ENCODE peak calls at places on chromosomes 6 and 20, in four cellular contexts. Y is K562, S is spleen, H is endothelial cell of umbilical vein. O is an unnamed sample.

GRCh38 chr6:37695273-37695672 is 2.4 kb downstream of the MDGA1 start:
- DNase-seq in Y (no peak), S (no peak), H (no peak), O (no peak)

GRCh38 chr20:38833154-38833856 is 27.8 kb downstream of the PPP1R16B start:
- DNase-seq in Y (no peak), S (no peak), H (no peak), O (no peak)

GRCh38 chr6:14263881-14264424 is 146.4 kb downstream of the CD83 start:
- DNase-seq in Y (no peak), S (no peak), H (no peak), O (no peak)

GRCh38 chr6:12870033-12870432 is 153.5 kb downstream of the PHACTR1 start:
- DNase-seq in Y (no peak), S (no peak), H (no peak), O (no peak)

GRCh38 chr6:150835620-150836019 is 29.9 kb upstream of the MTHFD1L start:
- DNase-seq in Y (no peak), S (no peak), H (no peak), O (no peak)

GRCh38 chr20:50746138-50746940 is 15.0 kb downstream of the PARD6B start:
- DNase-seq in Y (no peak), S (no peak), H (no peak), O (no peak)

GRCh38 chr6:156028310-156029131 is 572.9 kb upstream of the NOX3 start:
- DNase-seq in Y (no peak), S (no peak), H (peak), O (no peak)

GRCh38 chr6:133242761-133243590 is 1.8 kb downstream of the EYA4 start:
- DNase-seq in Y (no peak), S (no peak), H (peak), O (no peak)

GRCh38 chr6:110408891-110409290 is 6.5 kb downstream of the DDO start:
- DNase-seq in Y (no peak), S (no peak), H (no peak), O (no peak)

GRCh38 chr6:33344771-33345697 is 27.5 kb upstream of the ZBTB22 start:
- DNase-seq in Y (peak), S (peak), H (peak), O (peak)
- TF ChIP-seq POLR2AphosphoS5 in Y (peak), S (no peak), H (no peak), O (no peak)

GRCh38 chr6:7242835-7243187 is 70.2 kb downstream of the SSR1 start:
- DNase-seq in Y (no peak), S (no peak), H (no peak), O (no peak)
- H3K4me3 ChIP-seq in Y (no peak), S (no peak), H (no peak), O (no peak)

GRCh38 chr6:7899046-7899888 is 11.3 kb downstream of the TXNDC5 start:
- DNase-seq in Y (peak), S (no peak), H (peak), O (no peak)
- TF ChIP-seq CTCF in Y (peak), S (no peak), H (no peak), O (no peak)

DNA sequence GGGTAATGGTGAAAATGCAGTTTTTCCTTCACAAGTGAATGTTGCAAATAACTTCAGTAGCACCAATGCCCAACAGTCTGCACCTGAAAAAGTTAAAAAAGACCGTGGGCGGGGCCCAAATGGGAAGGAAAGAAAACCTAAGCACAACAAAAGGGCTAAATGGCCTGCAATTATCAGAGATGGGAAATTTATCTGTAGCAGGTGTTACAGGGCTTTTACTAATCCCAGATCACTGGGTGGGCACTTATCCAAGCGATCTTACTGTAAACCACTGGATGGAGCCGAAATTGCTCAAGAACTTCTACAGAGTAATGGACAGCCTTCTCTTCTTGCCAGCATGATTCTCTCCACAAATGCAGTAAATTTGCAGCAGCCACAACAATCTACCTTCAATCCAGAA is 64.8 kb upstream of the SMIM8 start:
- DNase-seq in Y (no peak), S (no peak), H (no peak), O (no peak)
- TF ChIP-seq POLR2AphosphoS5 in Y (no peak), S (no peak), H (no peak), O (no peak)

DNA sequence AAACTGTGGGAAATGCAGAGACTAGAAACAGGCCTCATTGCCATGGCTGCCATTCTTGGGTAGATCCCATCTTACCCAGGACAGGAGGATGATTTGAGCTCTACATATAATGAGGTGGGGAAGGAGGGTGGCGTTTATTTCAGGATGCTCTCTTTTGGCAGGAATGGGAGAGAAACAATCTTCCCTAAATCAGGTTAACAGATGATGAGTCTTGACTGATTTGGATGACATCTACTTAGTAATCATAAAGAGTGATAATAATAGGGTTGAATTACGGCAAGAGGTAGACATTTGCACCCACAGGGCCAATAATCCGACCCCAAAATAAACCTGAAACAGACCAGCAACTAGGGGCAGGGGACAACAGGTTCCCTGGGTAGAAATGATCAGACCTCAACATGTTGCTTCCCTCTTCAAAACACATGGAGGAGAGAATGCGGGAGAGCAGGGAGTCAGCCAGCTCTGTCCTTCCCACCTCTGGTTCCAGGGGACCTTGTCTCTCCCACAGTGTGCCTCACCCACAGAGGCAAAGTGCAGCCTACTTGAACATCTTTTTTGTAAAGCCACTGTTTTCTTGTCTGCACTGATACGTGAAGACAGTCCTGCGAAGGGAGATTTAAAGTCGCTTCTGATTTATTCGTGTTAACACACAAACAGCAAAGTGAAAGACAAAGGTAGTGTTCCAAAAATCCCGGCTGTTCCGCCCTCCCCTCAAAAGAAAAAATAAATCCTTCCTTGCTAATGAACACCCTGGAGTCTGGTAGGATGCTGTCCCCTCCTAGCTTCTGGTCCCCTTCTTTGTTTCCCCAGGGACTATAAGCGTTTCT is 3.9 kb downstream of the FOXQ1 start:
- DNase-seq in Y (no peak), S (no peak), H (no peak), O (no peak)
- H3K4me3 ChIP-seq in Y (no peak), S (peak), H (no peak), O (no peak)

GRCh38 chr6:79233611-79234149 is 802 bp downstream of the HMGN3 start:
- DNase-seq in Y (peak), S (peak), H (peak), O (peak)
- TF ChIP-seq CTCF in Y (peak), S (peak), H (peak), O (no peak)